ENCODE peak calls at places on chromosome 15, in nine cellular contexts. O, N, S, A, D, I, C, G and W are unnamed samples. For H3K4me1 and H3K36me3, the result is how much of the 10 kb centered on the place peaks cover.

GRCh38 chr15:96337991-96338771 is 7.7 kb downstream of the NR2F2 start:
- DNase-seq in N (no peak), D (no peak), S (no peak), A (no peak), O (no peak), I (no peak), C (no peak), G (peak), W (no peak)

GRCh38 chr15:51130344-51130743 is 35.6 kb upstream of the TNFAIP8L3 start:
- DNase-seq in C (no peak), N (no peak), S (no peak), I (no peak), G (no peak), O (no peak), D (no peak), A (no peak), W (no peak)

GRCh38 chr15:69392352-69392751 is 21.8 kb upstream of the KIF23 start:
- DNase-seq in D (no peak), I (no peak), S (no peak), G (no peak), C (no peak), A (no peak), N (no peak), O (no peak), W (no peak)

GRCh38 chr15:27619204-27619603 is 479.9 kb downstream of the OCA2 start:
- DNase-seq in N (no peak), I (no peak), A (no peak), D (no peak), S (no peak), C (no peak), O (no peak), G (no peak), W (no peak)

GRCh38 chr15:49079340-49080039 is 33.2 kb upstream of the SECISBP2L start:
- DNase-seq in C (peak), N (no peak), O (peak), A (no peak), D (no peak), I (no peak), S (no peak), G (peak), W (no peak)

GRCh38 chr15:73832657-73833056 is 40.7 kb upstream of the TBC1D21 start:
- DNase-seq in A (no peak), S (no peak), N (no peak), G (peak), I (no peak), D (no peak), O (no peak), C (no peak), W (no peak)

GRCh38 chr15:87154771-87155170 is 1075.1 kb downstream of the AGBL1 start:
- DNase-seq in N (peak), A (no peak), I (no peak), G (no peak), S (no peak), C (no peak), O (no peak), D (no peak), W (no peak)

GRCh38 chr15:32861741-32862140 is 143.9 kb downstream of the GREM1 start:
- DNase-seq in O (peak), I (no peak), D (peak), S (no peak), C (no peak), N (peak), G (peak), A (no peak), W (peak)

GRCh38 chr15:64532921-64533320 is 72.5 kb downstream of the ZNF609 start:
- DNase-seq in G (no peak), A (no peak), D (no peak), O (no peak), C (no peak), S (no peak), N (no peak), I (no peak), W (no peak)

GRCh38 chr15:70099966-70100494 is 2.3 kb upstream of the TLE3 start:
- DNase-seq in O (no peak), S (no peak), D (peak), I (no peak), C (peak), G (peak), N (no peak), A (no peak), W (peak)

GRCh38 chr15:73346735-73347312 is 21.9 kb downstream of the HCN4 start:
- DNase-seq in D (peak), A (no peak), O (peak), I (no peak), G (peak), C (peak), S (peak), N (peak), W (peak)

GRCh38 chr15:57384024-57384423 is 7.7 kb downstream of the CGNL1 start:
- DNase-seq in D (no peak), N (no peak), O (no peak), I (no peak), G (no peak), S (no peak), C (no peak), A (no peak), W (peak)

GRCh38 chr15:95459288-95459687 is 871.2 kb upstream of the NR2F2 start:
- DNase-seq in N (no peak), S (no peak), C (no peak), G (no peak), O (no peak), D (no peak), I (no peak), A (no peak), W (no peak)

GRCh38 chr15:25345943-25346342 is 92.9 kb downstream of the UBE3A start:
- DNase-seq in G (peak), S (no peak), C (no peak), D (no peak), I (peak), A (no peak), N (peak), O (no peak), W (peak)

GRCh38 chr15:69386284-69386683 is 27.9 kb upstream of the KIF23 start:
- DNase-seq in N (no peak), O (no peak), I (no peak), S (no peak), A (peak), D (no peak), C (no peak), G (no peak), W (no peak)

GRCh38 chr15:52118969-52119749 is 6.6 kb upstream of the BCL2L10 start:
- DNase-seq in C (no peak), A (no peak), N (no peak), I (no peak), G (peak), O (no peak), D (no peak), S (no peak), W (no peak)

GRCh38 chr15:84988909-84989644 is 7.4 kb downstream of the PDE8A start:
- DNase-seq in N (no peak), O (no peak), D (no peak), A (no peak), I (no peak), C (no peak), G (no peak), S (no peak), W (no peak)

GRCh38 chr15:65077981-65078352 is 1.4 kb downstream of the KBTBD13 start:
- DNase-seq in N (no peak), C (no peak), G (peak), I (no peak), S (peak), A (no peak), O (no peak), D (peak), W (peak)

GRCh38 chr15:73866881-73867410 is 6.4 kb upstream of the TBC1D21 start:
- DNase-seq in D (no peak), A (no peak), C (no peak), O (no peak), S (no peak), I (no peak), N (no peak), G (peak), W (no peak)

GRCh38 chr15:23857028-23857641 is 170.0 kb upstream of the NDN start:
- DNase-seq in S (peak), I (no peak), O (peak), N (no peak), G (peak), D (no peak), A (no peak), C (no peak), W (peak)

GRCh38 chr15:39302936-39303335 is 277.9 kb upstream of the THBS1 start:
- DNase-seq in S (no peak), C (no peak), D (no peak), G (no peak), I (no peak), N (no peak), A (no peak), O (no peak), W (no peak)

GRCh38 chr15:28950916-28951315 is 65.1 kb downstream of the APBA2 start:
- DNase-seq in G (no peak), N (no peak), A (no peak), D (no peak), C (no peak), I (no peak), S (no peak), O (no peak), W (no peak)

GRCh38 chr15:98528056-98528725 is 120.1 kb upstream of the IGF1R start:
- DNase-seq in I (no peak), N (no peak), S (no peak), D (no peak), G (no peak), C (no peak), A (no peak), O (no peak), W (no peak)

GRCh38 chr15:58528197-58528870 is 96.5 kb downstream of the LIPC start:
- DNase-seq in I (no peak), G (no peak), O (peak), C (no peak), A (peak), N (peak), S (no peak), D (no peak), W (peak)

GRCh38 chr15:28942046-28942445 is 56.3 kb downstream of the APBA2 start:
- DNase-seq in G (no peak), S (no peak), N (no peak), D (no peak), I (no peak), O (no peak), C (no peak), A (no peak), W (no peak)

GRCh38 chr15:40233727-40234577 is 4.9 kb upstream of the PAK6 start:
- DNase-seq in G (no peak), C (no peak), D (no peak), S (no peak), I (no peak), O (no peak), N (no peak), A (peak), W (no peak)

GRCh38 chr15:53843869-53844569 is 84.6 kb upstream of the WDR72 start:
- DNase-seq in C (no peak), D (no peak), O (no peak), G (no peak), A (no peak), S (no peak), N (no peak), I (no peak), W (no peak)

GRCh38 chr15:63136742-63137141 is 15.1 kb downstream of the LACTB start:
- DNase-seq in G (no peak), D (no peak), A (no peak), S (no peak), O (no peak), C (no peak), I (no peak), N (no peak), W (no peak)

GRCh38 chr15:43210172-43210745 is 10.6 kb downstream of the EPB42 start:
- DNase-seq in G (no peak), A (no peak), N (no peak), D (no peak), O (peak), I (no peak), C (no peak), S (no peak), W (no peak)

GRCh38 chr15:43209059-43209824 is 11.6 kb downstream of the EPB42 start:
- DNase-seq in N (no peak), A (peak), O (peak), I (no peak), S (no peak), C (no peak), G (peak), D (no peak), W (no peak)

GRCh38 chr15:43212299-43212698 is 8.5 kb downstream of the EPB42 start:
- DNase-seq in O (no peak), S (no peak), C (no peak), I (no peak), N (no peak), D (no peak), A (no peak), G (no peak), W (no peak)

GRCh38 chr15:43211336-43211735 is 9.5 kb downstream of the EPB42 start:
- DNase-seq in N (no peak), I (no peak), S (no peak), C (no peak), O (peak), A (no peak), D (no peak), G (no peak), W (no peak)

GRCh38 chr15:43210807-43211206 is 10.0 kb downstream of the EPB42 start:
- DNase-seq in S (no peak), D (no peak), G (no peak), C (no peak), O (peak), A (no peak), N (no peak), I (no peak), W (no peak)
- H3K4me1 ChIP-seq in S (under half), D (under half), G (under half), C (under half), O (under half), A (under half), N (under half), I (under half), W (under half)

DNA sequence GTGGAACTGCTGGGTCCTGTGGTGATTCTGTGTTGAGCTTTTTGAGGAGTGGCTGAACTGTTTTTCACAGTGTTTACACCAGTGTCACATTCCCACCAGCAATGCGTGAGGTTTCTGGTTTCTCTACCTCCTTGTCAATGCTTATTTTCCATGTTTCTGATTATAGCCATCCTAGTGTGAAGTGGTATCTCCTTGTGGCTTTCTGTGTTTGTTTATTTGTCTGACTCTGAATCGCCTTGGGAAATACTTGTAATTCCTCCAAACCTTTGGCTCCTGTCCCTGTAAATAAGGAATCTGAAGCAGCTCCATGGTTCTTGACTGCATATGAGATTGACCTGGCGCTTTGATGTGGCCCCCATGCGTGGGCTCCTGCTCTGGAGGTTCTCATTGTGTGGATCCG is 20.6 kb downstream of the FAN1 start:
- DNase-seq in N (peak), C (no peak), S (no peak), G (no peak), A (no peak), D (no peak), O (no peak), I (no peak), W (no peak)
- H3K36me3 ChIP-seq in N (under half), C (half or more), S (under half), G (under half), A (half or more), D (under half), O (under half), I (under half), W (under half)

GRCh38 chr15:31266712-31267111 is 59.9 kb upstream of the KLF13 start:
- DNase-seq in N (no peak), G (no peak), A (peak), D (no peak), C (no peak), S (peak), I (peak), O (peak), W (peak)
- H3K4me1 ChIP-seq in N (under half), G (under half), A (under half), D (under half), C (half or more), S (under half), I (under half), O (under half), W (half or more)

GRCh38 chr15:34886134-34886533 is 83.4 kb downstream of the AQR start:
- DNase-seq in O (no peak), S (no peak), A (no peak), N (peak), G (no peak), C (no peak), I (no peak), D (no peak), W (no peak)

GRCh38 chr15:34879112-34879511 is 83.8 kb upstream of the ACTC1 start:
- DNase-seq in G (no peak), I (no peak), A (no peak), N (no peak), C (no peak), S (no peak), O (peak), D (no peak), W (no peak)

GRCh38 chr15:34889486-34889885 is 80.1 kb downstream of the AQR start:
- DNase-seq in A (no peak), S (no peak), G (no peak), I (no peak), D (no peak), N (peak), C (no peak), O (no peak), W (no peak)

GRCh38 chr15:34883042-34883441 is 86.5 kb downstream of the AQR start:
- DNase-seq in D (no peak), N (no peak), O (no peak), A (no peak), I (no peak), C (no peak), S (no peak), G (no peak), W (no peak)

GRCh38 chr15:34883633-34884032 is 85.9 kb downstream of the AQR start:
- DNase-seq in O (no peak), C (no peak), G (no peak), N (peak), A (no peak), S (no peak), D (no peak), I (no peak), W (no peak)
- H3K36me3 ChIP-seq in O (under half), C (half or more), G (under half), N (under half), A (half or more), S (under half), D (under half), I (under half), W (under half)

DNA sequence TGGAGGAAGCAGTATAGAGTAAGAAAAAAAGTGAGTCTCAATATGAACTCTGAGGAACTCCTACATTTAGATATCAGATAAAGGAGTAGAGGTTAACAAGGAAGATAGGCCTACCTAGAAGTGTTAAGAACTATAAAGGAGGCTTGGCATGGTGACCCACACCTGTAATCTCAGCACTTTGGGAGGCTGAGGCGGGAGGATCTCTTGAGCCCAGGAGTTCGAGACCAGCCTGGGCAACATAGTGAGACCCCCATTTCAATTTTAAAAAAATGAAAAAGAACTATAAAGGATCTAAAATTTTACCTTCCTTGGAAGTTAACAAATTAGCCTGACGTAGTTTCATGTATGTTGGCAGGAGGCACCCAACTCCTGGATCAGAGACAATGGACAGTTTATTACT is 14.5 kb downstream of the IREB2 start:
- DNase-seq in N (no peak), D (no peak), I (no peak), G (no peak), A (no peak), C (no peak), S (no peak), O (no peak), W (no peak)
- H3K4me1 ChIP-seq in N (under half), D (under half), I (under half), G (under half), A (under half), C (under half), S (under half), O (half or more), W (half or more)

GRCh38 chr15:75407083-75407482 is 38.7 kb upstream of the MAN2C1 start:
- DNase-seq in S (no peak), D (no peak), G (no peak), I (no peak), N (no peak), C (no peak), A (no peak), O (no peak), W (no peak)

DNA sequence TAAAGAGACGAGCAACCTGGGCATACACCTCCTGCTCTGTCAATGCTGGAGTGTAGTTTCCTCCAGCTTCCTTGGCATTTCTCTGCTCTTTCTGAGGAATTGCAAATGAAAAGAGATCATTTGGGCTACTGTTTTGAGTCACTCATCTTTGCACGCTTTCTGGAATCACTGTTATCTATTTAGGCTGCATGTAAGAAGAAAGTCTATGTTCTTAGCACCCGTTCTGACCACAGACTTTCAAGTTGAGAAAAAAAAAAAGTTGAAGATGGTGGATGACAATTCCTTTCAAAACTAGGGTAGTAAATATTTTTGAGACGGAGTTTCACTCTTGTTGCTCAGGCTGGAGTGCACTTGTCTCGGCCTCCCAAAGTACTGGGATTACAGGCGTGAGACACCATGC is 41.3 kb downstream of the SIN3A start:
- DNase-seq in S (no peak), C (no peak), N (no peak), D (no peak), I (no peak), G (no peak), O (no peak), A (no peak), W (no peak)
- H3K36me3 ChIP-seq in S (under half), C (half or more), N (half or more), D (under half), I (under half), G (half or more), O (under half), A (half or more), W (half or more)

GRCh38 chr15:42584031-42584765 is 8.8 kb downstream of the STARD9 start:
- DNase-seq in G (peak), C (no peak), O (no peak), I (no peak), S (no peak), D (no peak), A (no peak), N (peak), W (no peak)
- H3K4me1 ChIP-seq in G (under half), C (under half), O (under half), I (under half), S (under half), D (under half), A (under half), N (under half), W (under half)

GRCh38 chr15:90760661-90761232 is 43.6 kb downstream of the BLM start:
- DNase-seq in O (no peak), D (no peak), I (no peak), S (no peak), C (no peak), A (no peak), G (no peak), N (no peak), W (no peak)
- H3K36me3 ChIP-seq in O (under half), D (under half), I (under half), S (under half), C (half or more), A (half or more), G (under half), N (under half), W (under half)

DNA sequence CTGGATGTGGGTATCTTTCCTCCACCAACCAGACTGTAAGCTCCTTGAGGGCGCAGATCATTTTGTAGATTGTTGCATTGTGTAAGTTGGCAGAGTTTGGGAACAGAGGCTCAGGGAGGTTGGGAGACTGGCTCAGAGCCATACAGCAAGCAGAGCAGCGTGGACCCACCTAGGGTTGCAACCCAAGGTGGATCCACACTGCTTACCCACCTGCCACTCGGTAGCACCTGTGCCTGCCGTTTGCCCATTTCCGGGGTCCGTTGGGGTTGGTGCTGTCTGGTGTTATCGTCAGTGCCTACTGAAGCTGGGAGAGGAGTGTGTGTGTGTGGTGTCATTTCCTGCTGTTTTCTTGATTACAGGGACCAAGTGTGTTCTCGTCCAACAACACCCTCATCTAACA is 19.0 kb downstream of the SMAD6 start:
- DNase-seq in G (no peak), S (no peak), N (no peak), O (no peak), D (no peak), A (no peak), C (no peak), I (no peak), W (no peak)
- H3K4me1 ChIP-seq in G (under half), S (under half), N (under half), O (under half), D (under half), A (under half), C (under half), I (under half), W (under half)

GRCh38 chr15:43446344-43446743 is 46.6 kb downstream of the TP53BP1 start:
- DNase-seq in C (no peak), A (no peak), G (no peak), S (no peak), I (no peak), O (no peak), D (no peak), N (no peak), W (no peak)
- H3K36me3 ChIP-seq in C (under half), A (half or more), G (under half), S (under half), I (under half), O (under half), D (under half), N (under half), W (under half)